ENCODE peak calls at places on chromosomes 7 and 10, in five cellular contexts. E is nephron progenitor cell, S is hypothalamus, W is type B pancreatic cell, T is mammary epithelial cell. N is an unnamed sample.

GRCh38 chr10:98509745-98510144 is 63.0 kb upstream of the HPS1 start:
- DNase-seq in T (no peak), E (no peak), S (no peak), W (no peak), N (no peak)

GRCh38 chr7:121546632-121547340 is 150.7 kb upstream of the FAM3C start:
- DNase-seq in E (no peak), T (no peak), W (no peak), S (no peak), N (no peak)

GRCh38 chr7:68610751-68611150 is 987.5 kb upstream of the AUTS2 start:
- DNase-seq in W (no peak), T (no peak), E (no peak), S (no peak), N (no peak)

GRCh38 chr10:112243713-112244112 is 39.5 kb upstream of the TECTB start:
- DNase-seq in E (no peak), W (no peak), S (no peak), T (no peak), N (no peak)

GRCh38 chr7:127900735-127901685 is 130.2 kb downstream of the LRRC4 start:
- DNase-seq in S (no peak), E (no peak), T (no peak), W (no peak), N (no peak)

GRCh38 chr10:17001961-17002749 is 127.5 kb downstream of the CUBN start:
- DNase-seq in W (no peak), T (peak; percentile 61), E (no peak), S (no peak), N (peak; percentile 87)

GRCh38 chr10:116287906-116288501 is 15.0 kb upstream of the GFRA1 start:
- DNase-seq in W (no peak), T (no peak), E (peak; percentile 45), S (no peak), N (no peak)

GRCh38 chr10:78934499-78934898 is 134.3 kb upstream of the ZMIZ1 start:
- DNase-seq in T (no peak), E (no peak), S (no peak), W (no peak), N (no peak)

GRCh38 chr7:149459540-149460433 is 1.1 kb downstream of the ZNF777 start:
- DNase-seq in W (peak; percentile 71), S (no peak), E (peak; percentile 54), T (peak; percentile 20), N (no peak)

GRCh38 chr10:14470920-14471319 is 140.2 kb upstream of the FRMD4A start:
- DNase-seq in T (no peak), W (no peak), E (no peak), S (no peak), N (no peak)

GRCh38 chr7:105975770-105976428 is 12.8 kb downstream of the CDHR3 start:
- DNase-seq in T (peak; percentile 6), W (no peak), S (no peak), E (no peak), N (no peak)

GRCh38 chr10:114697061-114697598 is 39.1 kb upstream of the ABLIM1 start:
- DNase-seq in T (peak; percentile 85), W (no peak), S (no peak), E (no peak), N (no peak)

GRCh38 chr7:50308301-50309129 is 4.0 kb downstream of the IKZF1 start:
- DNase-seq in E (no peak), T (no peak), W (no peak), S (no peak), N (no peak)

GRCh38 chr10:122446668-122447410 is 7.6 kb upstream of the ARMS2 start:
- DNase-seq in T (peak; percentile 17), W (no peak), S (no peak), E (no peak), N (no peak)

GRCh38 chr7:19112290-19113000 is 5.0 kb downstream of the TWIST1 start:
- DNase-seq in W (no peak), E (peak; percentile 44), T (no peak), S (no peak), N (no peak)

GRCh38 chr7:130943336-130943901 is 209.4 kb upstream of the KLF14 start:
- DNase-seq in S (no peak), T (peak; percentile 71), E (no peak), W (no peak), N (no peak)

GRCh38 chr10:29239569-29240472 is 49.0 kb upstream of the LYZL1 start:
- DNase-seq in W (no peak), S (no peak), E (peak; percentile 15), T (no peak), N (no peak)

GRCh38 chr10:93437946-93438795 is 44.0 kb downstream of the MYOF start:
- DNase-seq in E (no peak), T (peak; percentile 33), W (no peak), S (no peak), N (no peak)

GRCh38 chr10:12978885-12979284 is 22.6 kb downstream of the CCDC3 start:
- DNase-seq in E (no peak), S (no peak), W (no peak), T (no peak), N (no peak)

GRCh38 chr10:103552856-103553742 is 59.6 kb downstream of the NEURL1 start:
- DNase-seq in E (no peak), W (no peak), S (no peak), T (no peak), N (no peak)

GRCh38 chr7:142104550-142105527 is 6.7 kb upstream of the MGAM2 start:
- DNase-seq in E (no peak), T (peak; percentile 56), S (no peak), W (no peak), N (no peak)

GRCh38 chr10:19803676-19804075 is 12.6 kb upstream of the PLXDC2 start:
- DNase-seq in E (no peak), S (no peak), T (no peak), W (no peak), N (no peak)